ENCODE peak calls at places on chromosome 2, in four cellular contexts. E is A549, T is adrenal gland, U is epithelial cell of proximal tubule. X is an unnamed sample.

GRCh38 chr2:239184179-239184578 is 216.6 kb downstream of the HDAC4 start:
- DNase-seq in E (no peak), U (no peak), T (peak; percentile 15), X (no peak)

GRCh38 chr2:189248116-189248515 is 68.6 kb upstream of the COL5A2 start:
- DNase-seq in T (no peak), E (no peak), U (no peak), X (no peak)

GRCh38 chr2:69011611-69012157 is 1.3 kb upstream of the ANTXR1 start:
- DNase-seq in U (no peak), T (no peak), E (no peak), X (no peak)

GRCh38 chr2:174779361-174779928 is 15.2 kb upstream of the CHRNA1 start:
- DNase-seq in T (no peak), U (no peak), E (no peak), X (no peak)

GRCh38 chr2:97699765-97700444 is 13.5 kb upstream of the ZAP70 start:
- DNase-seq in U (no peak), E (peak; percentile 26), T (peak; percentile 65), X (peak; percentile 47)

GRCh38 chr2:105143467-105144127 is 97.9 kb upstream of the GPR45 start:
- DNase-seq in E (no peak), U (no peak), T (no peak), X (no peak)

GRCh38 chr2:215439404-215439803 is 3.5 kb upstream of the FN1 start:
- DNase-seq in E (no peak), U (no peak), T (no peak), X (no peak)

GRCh38 chr2:219230201-219230540 is 565 bp downstream of the ANKZF1 start:
- DNase-seq in U (no peak), E (no peak), T (peak; percentile 69), X (no peak)

GRCh38 chr2:178990533-178991241 is 59.2 kb downstream of the CCDC141 start:
- DNase-seq in E (no peak), T (no peak), U (no peak), X (no peak)